ENCODE peak calls at places on chromosomes 11 and 22, in ten cellular contexts. X is H1; Q is spleen; P is AG10803; U is GM12865; Z is CD8-positive, alpha-beta T cell; O is AG09309; F is cardiac fibroblast; H is tibial artery; G is HFFc6. A is an unnamed sample.

GRCh38 chr11:47917643-47918369 is 62.6 kb upstream of the PTPRJ start:
- DNase-seq in Q (peak; percentile 86), H (peak; percentile 93), F (peak; percentile 100), O (no peak), P (peak; percentile 95), Z (no peak), G (no peak), U (peak; percentile 69), X (no peak), A (peak; percentile 63)

GRCh38 chr11:2780850-2781412 is 81.1 kb upstream of the KCNQ1OT1 start:
- DNase-seq in G (no peak), H (no peak), P (no peak), F (no peak), X (peak; percentile 16), U (no peak), Z (peak; percentile 35), O (no peak), Q (no peak), A (no peak)

GRCh38 chr11:124793466-124794278 is 6.5 kb downstream of the MSANTD2 start:
- DNase-seq in F (peak; percentile 67), Z (no peak), X (no peak), U (peak; percentile 76), H (no peak), P (peak; percentile 51), G (peak; percentile 44), Q (no peak), O (no peak), A (peak; percentile 52)

GRCh38 chr22:22913989-22914388 is 26.4 kb downstream of the IGLL5 start:
- DNase-seq in X (no peak), U (peak; percentile 35), P (no peak), Q (peak; percentile 87), F (no peak), G (no peak), O (no peak), Z (no peak), H (no peak), A (no peak)

GRCh38 chr11:116910378-116910777 is 73.0 kb upstream of the APOA1 start:
- DNase-seq in X (no peak), Z (no peak), P (peak; percentile 56), F (peak; percentile 23), Q (no peak), G (no peak), O (no peak), H (no peak), U (no peak), A (no peak)

GRCh38 chr11:46649180-46649738 is 31.9 kb downstream of the ATG13 start:
- DNase-seq in F (peak; percentile 97), G (peak; percentile 96), Z (no peak), P (peak; percentile 92), U (no peak), Q (no peak), H (peak; percentile 79), X (no peak), O (peak; percentile 85), A (peak; percentile 80)

GRCh38 chr11:72591785-72592490 is 82.3 kb downstream of the PDE2A start:
- DNase-seq in G (no peak), Z (peak; percentile 70), U (peak; percentile 35), X (no peak), O (no peak), F (no peak), Q (no peak), H (no peak), P (no peak), A (no peak)

GRCh38 chr22:44625421-44625760 is 76.6 kb upstream of the PRR5 start:
- DNase-seq in O (no peak), Z (no peak), F (no peak), U (no peak), G (no peak), P (no peak), X (no peak), H (no peak), Q (peak; percentile 63), A (no peak)

GRCh38 chr11:1717745-1718144 is 20.8 kb downstream of the KRTAP5-6 start:
- DNase-seq in F (no peak), H (peak; percentile 90), P (peak; percentile 18), Q (no peak), O (no peak), G (no peak), Z (no peak), X (no peak), U (no peak), A (no peak)

GRCh38 chr11:44388828-44389645 is 79.1 kb upstream of the ALX4 start:
- DNase-seq in Z (no peak), G (no peak), O (no peak), U (no peak), Q (no peak), X (peak; percentile 48), H (no peak), P (no peak), F (peak; percentile 3), A (no peak)

GRCh38 chr11:125280646-125281045 is 116.1 kb downstream of the PKNOX2 start:
- DNase-seq in Z (no peak), P (no peak), G (no peak), F (no peak), U (no peak), X (no peak), Q (no peak), O (no peak), H (no peak), A (no peak)

GRCh38 chr22:26673485-26673884 is 16.1 kb downstream of the MIAT start:
- DNase-seq in X (no peak), Q (no peak), F (no peak), H (no peak), O (no peak), U (peak; percentile 50), P (peak; percentile 51), G (no peak), Z (peak; percentile 62), A (peak; percentile 97)

GRCh38 chr11:34548278-34548677 is 34.7 kb upstream of the ELF5 start:
- DNase-seq in G (no peak), X (no peak), O (no peak), Z (no peak), Q (no peak), P (no peak), U (no peak), F (no peak), H (no peak), A (no peak)

GRCh38 chr11:95503047-95503446 is 272.0 kb upstream of the SESN3 start:
- DNase-seq in X (no peak), P (peak; percentile 78), Z (no peak), O (no peak), G (no peak), F (peak; percentile 64), Q (no peak), U (no peak), H (no peak), A (peak; percentile 55)

DNA sequence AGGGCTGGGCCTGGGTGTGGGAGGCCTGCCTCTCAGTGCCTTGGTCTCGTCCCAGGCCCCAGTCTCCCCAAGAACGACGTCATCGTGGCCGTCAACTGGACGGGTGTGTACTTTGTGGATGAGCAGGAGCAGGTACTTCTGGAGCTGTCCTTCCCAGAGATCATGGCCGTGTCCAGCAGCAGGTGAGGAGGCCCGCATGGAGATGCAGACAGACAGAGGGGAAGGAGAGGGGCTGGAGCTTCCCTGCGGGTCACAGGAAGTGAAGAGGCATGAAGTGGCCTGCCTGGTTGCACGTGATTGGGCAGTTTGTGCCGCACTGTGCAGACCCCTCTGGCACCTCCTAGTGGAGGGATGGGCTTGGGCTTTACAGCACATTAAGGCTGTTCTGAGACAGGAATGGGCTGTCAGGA is 70.4 kb downstream of the MYO7A start:
- DNase-seq in G (no peak), Q (peak; percentile 62), P (no peak), F (no peak), U (peak; percentile 52), X (peak; percentile 85), H (peak; percentile 39), O (no peak), Z (no peak), A (peak; percentile 20)
- TF ChIP-seq CTCF in G (peak; percentile 65), Q (no peak), P (peak; percentile 22), F (peak; percentile 35), U (peak; percentile 42), X (peak; percentile 96), H (no peak), O (peak; percentile 37), Z (no peak), A (peak; percentile 43)

DNA sequence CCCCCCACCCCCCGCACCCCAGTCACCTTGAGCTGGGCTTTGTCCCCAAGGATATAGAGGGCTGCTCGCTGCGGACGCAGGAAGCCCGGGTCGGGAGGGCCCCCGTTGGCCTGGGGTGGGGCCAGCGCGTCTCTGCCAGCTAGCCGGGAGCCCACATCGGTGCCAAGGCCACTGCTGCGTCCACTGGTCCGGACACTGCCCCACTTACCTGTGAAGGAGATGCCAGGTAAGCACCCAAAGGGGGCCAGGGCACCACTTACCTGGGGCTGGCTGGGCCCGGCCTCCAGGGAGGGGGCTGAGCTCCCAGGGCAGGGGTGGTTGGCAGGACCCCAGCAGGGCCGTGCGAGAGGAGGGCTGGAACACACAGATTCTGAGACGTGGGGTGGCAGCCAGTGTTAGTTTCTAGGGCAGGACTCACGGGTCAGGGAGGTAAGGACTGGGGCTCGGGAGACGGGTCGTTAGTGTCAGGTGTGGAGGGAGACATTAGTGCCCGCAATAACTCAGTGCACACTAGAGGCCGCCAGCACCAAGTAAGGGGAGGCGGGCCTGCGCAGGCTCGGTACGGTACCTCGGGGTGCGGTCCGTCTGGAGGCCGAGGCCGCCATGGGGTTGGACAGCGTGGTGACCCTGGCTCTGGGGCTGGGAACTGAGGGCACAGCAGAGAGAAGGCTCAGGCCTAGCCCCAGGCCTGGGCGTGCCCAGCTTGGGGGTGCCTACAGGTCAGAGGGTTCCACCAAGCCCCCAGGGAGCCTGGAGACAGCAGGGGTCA is 18.2 kb downstream of the SBF1 start:
- DNase-seq in P (no peak), X (no peak), U (no peak), O (no peak), F (no peak), H (no peak), G (no peak), Z (no peak), Q (no peak), A (no peak)
- TF ChIP-seq CTCF in P (peak; percentile 4), X (peak; percentile 63), U (peak; percentile 27), O (no peak), F (peak; percentile 9), H (no peak), G (peak; percentile 44), Z (no peak), Q (no peak), A (no peak)

DNA sequence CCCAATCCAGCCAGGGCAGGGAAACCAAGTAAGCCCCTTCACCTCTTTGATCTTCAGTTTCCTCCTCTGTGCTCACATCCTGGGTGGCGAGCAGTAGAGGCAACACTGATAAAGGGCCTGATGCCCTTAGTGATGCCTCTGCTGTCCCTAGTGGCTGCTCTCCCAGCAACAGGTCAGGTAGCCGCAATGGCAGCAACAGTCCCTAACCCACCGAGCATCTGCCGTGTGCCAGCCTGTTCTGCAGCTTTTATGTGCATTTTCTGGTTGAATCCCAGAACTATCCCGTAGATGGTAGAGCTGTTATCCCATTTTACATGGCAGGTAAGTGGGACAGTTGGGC is 5.2 kb downstream of the SCYL1 start:
- DNase-seq in O (no peak), Q (no peak), X (no peak), Z (no peak), U (no peak), P (no peak), H (no peak), G (no peak), F (no peak), A (no peak)
- TF ChIP-seq CTCF in O (peak; percentile 27), Q (no peak), X (peak; percentile 71), Z (peak; percentile 42), U (peak; percentile 27), P (peak; percentile 20), H (no peak), G (peak; percentile 60), F (peak; percentile 31), A (peak; percentile 34)

DNA sequence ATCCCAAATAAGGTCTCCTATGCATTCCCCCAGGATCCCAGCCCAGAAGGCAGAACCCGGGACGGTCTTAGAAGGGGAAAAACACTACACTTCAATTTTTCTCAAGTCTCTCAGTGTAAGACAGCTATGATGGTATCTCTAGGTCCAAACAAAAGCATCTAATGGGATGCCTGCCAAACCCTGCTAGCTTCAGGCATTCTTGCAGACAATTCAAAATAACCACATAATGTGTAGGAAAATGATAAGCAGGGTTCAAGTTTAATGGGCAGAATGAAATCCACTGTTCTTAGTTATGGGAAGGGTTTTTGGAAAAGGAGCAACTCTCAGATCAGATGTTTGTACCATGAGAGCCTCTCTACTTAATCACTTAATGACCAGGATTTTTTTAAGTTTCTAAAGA is 119.8 kb upstream of the ANO1 start:
- DNase-seq in G (peak; percentile 52), Z (no peak), O (peak; percentile 54), F (peak; percentile 57), U (no peak), H (no peak), X (no peak), P (peak; percentile 8), Q (no peak), A (no peak)
- TF ChIP-seq CTCF in G (no peak), Z (no peak), O (no peak), F (no peak), U (no peak), H (no peak), X (no peak), P (no peak), Q (no peak), A (no peak)